ENCODE peak calls at places on chromosomes 13 and 19, in nine cellular contexts. Y is cardiac fibroblast; V is Jurkat, Clone E6-1; J is kidney epithelial cell; R is foreskin fibroblast; H is heart left ventricle; E is tibial nerve; T is esophagus squamous epithelium; N is WERI-Rb-1. Z is an unnamed sample.

GRCh38 chr13:60398949-60399589 is 2.0 kb downstream of the TDRD3 start:
- DNase-seq in Y (no peak), T (no peak), E (no peak), N (no peak), J (no peak), R (peak), H (no peak), V (no peak), Z (no peak)

GRCh38 chr19:58519355-58520256 is at the start of gene ZBTB45:
- DNase-seq in E (peak), Y (peak), V (peak), N (peak), J (peak), H (peak), R (peak), T (peak), Z (peak)

GRCh38 chr13:75371223-75371622 is 110.7 kb downstream of the TBC1D4 start:
- DNase-seq in Y (no peak), E (no peak), N (no peak), T (no peak), V (peak), H (no peak), J (no peak), R (no peak), Z (no peak)

GRCh38 chr19:40398417-40399056 is 8.6 kb upstream of the HIPK4 start:
- DNase-seq in H (no peak), J (peak), T (no peak), Y (no peak), N (no peak), E (no peak), V (no peak), R (peak), Z (no peak)

GRCh38 chr19:46447824-46448223 is 19.1 kb upstream of the PNMA8C start:
- DNase-seq in Y (no peak), R (no peak), E (no peak), V (no peak), T (no peak), J (no peak), H (peak), N (no peak), Z (no peak)

GRCh38 chr13:110641055-110642015 is 26.0 kb downstream of the NAXD start:
- DNase-seq in J (no peak), R (peak), H (no peak), T (no peak), E (peak), Y (peak), V (no peak), N (no peak), Z (no peak)

GRCh38 chr19:30378701-30379100 is 6.5 kb downstream of the ZNF536 start:
- DNase-seq in H (no peak), V (no peak), T (no peak), E (no peak), N (no peak), Y (no peak), R (no peak), J (no peak), Z (no peak)

GRCh38 chr19:10193666-10194499 is 870 bp downstream of the DNMT1 start:
- DNase-seq in V (no peak), H (peak), N (no peak), E (peak), J (no peak), Y (peak), T (no peak), R (peak), Z (no peak)

GRCh38 chr19:19584356-19584755 is 34.1 kb downstream of the PBX4 start:
- DNase-seq in T (no peak), R (no peak), E (no peak), V (no peak), H (no peak), N (no peak), Y (no peak), J (no peak), Z (no peak)

GRCh38 chr13:51539887-51540286 is 44.4 kb upstream of the WDFY2 start:
- DNase-seq in T (no peak), H (no peak), E (no peak), J (no peak), V (no peak), N (no peak), Y (peak), R (peak), Z (no peak)

DNA sequence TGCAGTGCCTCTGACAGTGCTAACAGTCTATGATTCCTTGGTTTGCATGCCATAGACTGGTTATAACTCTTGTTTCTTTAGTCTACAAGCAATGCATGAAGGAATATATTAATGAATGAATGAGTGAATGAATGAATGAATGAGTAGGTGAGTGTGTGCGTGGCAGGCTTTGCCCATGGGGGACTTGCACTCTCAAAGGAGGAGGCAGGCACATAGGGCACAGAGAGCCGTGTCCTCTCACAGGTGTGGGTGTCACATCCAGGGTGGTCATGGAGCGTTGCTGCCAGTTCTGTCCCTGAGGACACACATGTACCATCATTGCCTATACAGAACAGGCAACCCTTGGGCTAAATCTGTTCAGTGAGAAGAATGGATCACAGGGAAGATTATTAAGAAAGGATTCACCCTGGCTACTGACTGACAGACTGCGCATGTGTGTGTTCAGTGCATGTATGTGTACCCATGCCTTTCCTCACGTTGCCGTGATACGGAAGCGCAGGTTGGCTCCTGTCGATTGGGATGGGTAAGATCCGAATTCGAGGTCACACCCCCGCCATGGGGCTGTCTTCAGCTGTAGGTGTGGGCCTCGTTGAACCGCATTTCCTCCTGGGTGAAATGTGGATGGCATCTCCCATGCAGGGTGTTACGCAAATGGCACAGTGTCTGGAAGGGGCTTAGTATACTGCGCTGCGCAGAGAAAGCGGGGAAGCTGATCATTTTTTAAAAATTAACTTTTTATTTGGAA is 161.4 kb downstream of the STK24 start:
- DNase-seq in T (no peak), Y (no peak), V (no peak), J (no peak), N (no peak), E (no peak), H (no peak), R (no peak), Z (no peak)
- H3K4me3 ChIP-seq in T (no peak), Y (no peak), V (no peak), J (no peak), N (no peak), E (no peak), H (no peak), R (no peak), Z (no peak)

GRCh38 chr19:12715929-12716328 is 7.8 kb downstream of the TNPO2 start:
- DNase-seq in V (no peak), Y (no peak), N (no peak), R (no peak), E (no peak), J (no peak), T (no peak), H (no peak), Z (no peak)

GRCh38 chr19:12711187-12711586 is 12.5 kb downstream of the TNPO2 start:
- DNase-seq in N (no peak), H (no peak), T (no peak), R (no peak), E (no peak), J (no peak), Y (no peak), V (no peak), Z (no peak)

GRCh38 chr19:12720296-12720695 is 3.4 kb downstream of the TNPO2 start:
- DNase-seq in J (no peak), R (no peak), E (no peak), V (no peak), H (no peak), N (no peak), Y (no peak), T (no peak), Z (no peak)

GRCh38 chr19:12720851-12721655 is 2.7 kb downstream of the TNPO2 start:
- DNase-seq in Y (peak), T (no peak), R (peak), N (no peak), E (no peak), H (no peak), J (no peak), V (no peak), Z (no peak)

DNA sequence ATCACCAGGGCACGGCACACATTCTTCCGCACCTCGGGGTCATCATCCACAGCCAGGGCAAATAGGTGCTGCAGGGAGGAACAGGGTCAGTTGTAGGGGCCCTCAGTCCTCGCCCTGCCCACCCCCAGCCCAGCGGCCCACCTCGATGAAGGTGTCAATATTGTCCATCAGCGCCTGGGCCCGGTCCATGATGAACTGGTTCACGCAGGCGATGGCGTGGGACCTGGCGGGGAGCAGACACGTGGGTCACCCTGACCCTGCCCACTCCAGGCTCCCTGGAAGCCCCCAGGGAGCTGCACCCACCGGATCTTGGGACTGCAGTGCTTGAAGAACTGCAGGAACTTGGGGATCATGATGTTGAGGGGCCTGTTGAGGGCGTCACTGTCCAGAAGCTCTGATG is 8.6 kb downstream of the TNPO2 start:
- DNase-seq in E (no peak), N (no peak), T (no peak), Y (no peak), H (no peak), R (no peak), V (no peak), J (no peak), Z (no peak)
- H3K4me3 ChIP-seq in E (no peak), N (no peak), T (no peak), Y (no peak), H (no peak), R (no peak), V (no peak), J (no peak), Z (no peak)

DNA sequence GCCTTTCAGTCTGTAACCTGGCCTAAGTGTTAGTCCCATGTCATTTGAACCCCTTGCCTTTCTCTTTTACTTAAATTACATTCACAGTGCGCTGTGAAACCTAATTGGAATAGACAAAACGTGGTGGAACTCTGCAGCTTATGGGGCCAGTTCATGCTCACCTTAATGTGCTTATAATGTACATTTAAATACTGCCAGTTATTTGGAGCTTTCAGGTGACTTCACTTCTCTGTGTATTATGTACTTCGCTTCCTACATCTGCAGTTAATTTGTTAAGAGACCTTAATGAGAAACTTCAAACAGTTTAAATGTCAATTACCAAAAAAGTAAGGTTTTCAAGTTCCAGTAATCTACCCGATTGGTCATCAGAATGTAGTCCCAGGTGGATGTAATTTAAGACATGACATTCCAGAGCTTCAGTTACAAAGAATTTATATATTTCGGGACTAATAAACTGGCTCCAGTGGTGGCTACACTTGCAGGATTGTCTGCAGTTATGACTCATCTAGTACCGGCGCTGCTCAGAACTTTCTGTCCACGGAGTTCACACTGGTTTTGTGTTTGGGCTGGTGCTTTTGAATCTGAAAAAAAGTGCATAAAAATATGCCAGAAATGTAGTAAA is 125.3 kb downstream of the TM9SF2 start:
- DNase-seq in Y (peak), J (peak), E (peak), R (peak), V (no peak), N (no peak), H (peak), T (no peak), Z (no peak)
- H3K4me3 ChIP-seq in Y (no peak), J (no peak), E (no peak), R (peak), V (no peak), N (no peak), H (no peak), T (no peak), Z (no peak)

GRCh38 chr19:49755956-49756355 is 7.2 kb downstream of the TSKS start:
- DNase-seq in J (no peak), T (no peak), H (no peak), N (no peak), E (no peak), V (no peak), R (no peak), Y (no peak), Z (no peak)
- H3K4me3 ChIP-seq in J (no peak), T (no peak), H (no peak), N (no peak), E (no peak), V (no peak), R (no peak), Y (no peak), Z (no peak)

GRCh38 chr19:12034196-12034595 is 1.3 kb downstream of the ZNF433 start:
- DNase-seq in V (no peak), N (no peak), E (no peak), J (no peak), Y (no peak), R (peak), T (no peak), H (no peak), Z (no peak)
- H3K4me3 ChIP-seq in V (no peak), N (peak), E (no peak), J (no peak), Y (no peak), R (peak), T (no peak), H (peak), Z (peak)

DNA sequence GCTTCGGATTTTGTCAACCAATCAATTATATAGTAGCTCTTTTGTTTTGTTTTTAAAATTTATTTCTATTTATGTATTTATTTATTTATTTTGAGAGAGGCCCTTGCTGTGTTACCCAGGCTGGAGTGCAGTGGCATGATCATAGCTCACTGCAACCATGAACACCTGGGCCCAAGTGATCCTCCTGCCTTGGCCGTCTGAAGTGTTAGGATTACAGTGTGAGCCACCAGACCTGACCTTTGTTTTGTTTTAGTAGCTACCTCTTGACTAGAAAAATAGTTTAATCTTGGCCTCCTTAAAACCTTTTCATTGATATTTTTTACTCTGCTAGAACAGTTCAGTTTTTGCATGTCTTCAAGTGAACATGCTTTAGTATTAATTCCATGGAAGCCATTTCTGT is 15.1 kb downstream of the GARRE1 start:
- DNase-seq in N (no peak), E (no peak), Y (peak), H (no peak), T (no peak), J (no peak), R (no peak), V (no peak), Z (no peak)
- H3K4me3 ChIP-seq in N (no peak), E (no peak), Y (no peak), H (peak), T (no peak), J (no peak), R (no peak), V (no peak), Z (no peak)

GRCh38 chr13:97339989-97340361 is 94.0 kb upstream of the RAP2A start:
- DNase-seq in J (no peak), N (no peak), R (no peak), E (no peak), H (no peak), T (no peak), V (no peak), Y (no peak), Z (no peak)
- H3K4me3 ChIP-seq in J (no peak), N (no peak), R (no peak), E (no peak), H (no peak), T (no peak), V (no peak), Y (no peak), Z (no peak)

DNA sequence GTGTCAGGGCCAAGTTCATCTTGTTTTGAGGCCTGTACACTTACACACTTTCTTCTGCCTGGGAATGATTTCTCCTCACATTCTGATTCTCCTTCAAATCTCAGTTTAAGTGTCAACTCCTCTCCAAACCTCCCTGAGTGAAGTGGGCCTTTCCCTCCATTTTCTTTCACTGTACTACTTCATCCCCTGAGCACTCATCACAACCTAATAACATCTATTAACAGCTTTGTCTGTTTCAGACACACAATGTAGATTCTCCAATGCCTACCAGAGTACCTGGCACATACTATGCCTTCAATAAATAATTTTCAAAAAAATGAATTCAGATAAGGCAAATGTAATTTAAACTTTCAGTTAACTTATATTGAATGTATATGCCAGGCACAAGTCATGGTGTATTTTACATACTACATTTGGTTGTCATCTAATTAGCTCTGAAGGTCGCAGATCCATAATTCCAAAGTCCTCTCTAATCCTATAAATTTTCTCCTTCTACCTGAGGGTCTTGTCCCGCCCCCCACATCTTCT is 357 bp upstream of the COG6 start:
- DNase-seq in E (no peak), H (no peak), T (no peak), R (no peak), Y (no peak), V (no peak), J (no peak), N (no peak), Z (no peak)
- H3K4me3 ChIP-seq in E (peak), H (peak), T (peak), R (peak), Y (peak), V (peak), J (peak), N (peak), Z (peak)

GRCh38 chr13:33286143-33286542 is 588 bp upstream of the STARD13 start:
- DNase-seq in E (peak), R (no peak), T (no peak), V (no peak), J (no peak), H (no peak), Y (no peak), N (no peak), Z (no peak)
- H3K4me3 ChIP-seq in E (peak), R (peak), T (peak), V (no peak), J (peak), H (peak), Y (peak), N (no peak), Z (peak)